ENCODE peak calls at places on chromosomes 3 and 15, in four cellular contexts. One of them, this sample, is unnamed.

GRCh38 chr3:169278092-169278491 is 385.4 kb downstream of the MECOM start:
- DNase-seq in WTC11: no peak
- DNase-seq in HepG2: no peak
- DNase-seq in K562: no peak
- DNase-seq in this sample: no peak

GRCh38 chr3:49411550-49411967 is 217 bp downstream of the RHOA start:
- DNase-seq in HepG2: peak
- DNase-seq in K562: peak
- DNase-seq in WTC11: peak
- DNase-seq in this sample: no peak

GRCh38 chr3:167057586-167057985 is 322.5 kb downstream of the ZBBX start:
- DNase-seq in WTC11: no peak
- DNase-seq in K562: no peak
- DNase-seq in HepG2: no peak
- DNase-seq in this sample: no peak

GRCh38 chr3:129256270-129256669 is 6.9 kb downstream of the COPG1 start:
- DNase-seq in WTC11: no peak
- DNase-seq in K562: no peak
- DNase-seq in HepG2: no peak
- DNase-seq in this sample: no peak

GRCh38 chr15:94749848-94750617 is 518.7 kb downstream of the MCTP2 start:
- DNase-seq in K562: no peak
- DNase-seq in HepG2: no peak
- DNase-seq in WTC11: no peak
- DNase-seq in this sample: no peak

GRCh38 chr15:62164500-62165028 is 521 bp downstream of the C2CD4B start:
- DNase-seq in HepG2: no peak
- DNase-seq in K562: no peak
- DNase-seq in WTC11: peak
- DNase-seq in this sample: no peak

GRCh38 chr15:58731756-58732535 is 17.6 kb downstream of the ADAM10 start:
- DNase-seq in WTC11: no peak
- DNase-seq in K562: peak
- DNase-seq in HepG2: no peak
- DNase-seq in this sample: no peak

GRCh38 chr3:171565671-171566070 is 105.5 kb upstream of the TNIK start:
- DNase-seq in WTC11: no peak
- DNase-seq in K562: no peak
- DNase-seq in HepG2: peak
- DNase-seq in this sample: no peak

GRCh38 chr15:84871428-84871985 is 13.0 kb upstream of the SLC28A1 start:
- DNase-seq in K562: no peak
- DNase-seq in WTC11: no peak
- DNase-seq in HepG2: no peak
- DNase-seq in this sample: no peak

GRCh38 chr15:85649372-85649771 is 145.4 kb downstream of the KLHL25 start:
- DNase-seq in K562: no peak
- DNase-seq in HepG2: peak
- DNase-seq in WTC11: no peak
- DNase-seq in this sample: no peak

GRCh38 chr15:66774001-66774814 is 72.2 kb downstream of the SMAD6 start:
- DNase-seq in HepG2: peak
- DNase-seq in WTC11: peak
- DNase-seq in K562: peak
- DNase-seq in this sample: no peak

GRCh38 chr3:65854606-65855304 is 184.0 kb downstream of the MAGI1 start:
- DNase-seq in HepG2: no peak
- DNase-seq in WTC11: no peak
- DNase-seq in K562: no peak
- DNase-seq in this sample: no peak

GRCh38 chr15:57281357-57281756 is 94.9 kb upstream of the CGNL1 start:
- DNase-seq in K562: no peak
- DNase-seq in WTC11: peak
- DNase-seq in HepG2: no peak
- DNase-seq in this sample: no peak

GRCh38 chr3:71114610-71115009 is 468.9 kb downstream of the FOXP1 start:
- DNase-seq in WTC11: no peak
- DNase-seq in HepG2: no peak
- DNase-seq in K562: no peak
- DNase-seq in this sample: no peak

GRCh38 chr15:88303455-88303854 is 46.9 kb upstream of the NTRK3 start:
- DNase-seq in WTC11: no peak
- DNase-seq in K562: no peak
- DNase-seq in HepG2: no peak
- DNase-seq in this sample: no peak

GRCh38 chr3:17158941-17159682 is 274.4 kb downstream of the PLCL2 start:
- DNase-seq in WTC11: no peak
- DNase-seq in K562: no peak
- DNase-seq in HepG2: no peak
- DNase-seq in this sample: no peak

GRCh38 chr3:172708905-172709775 is 1.7 kb downstream of the NCEH1 start:
- DNase-seq in WTC11: no peak
- DNase-seq in K562: no peak
- DNase-seq in HepG2: no peak
- DNase-seq in this sample: no peak

GRCh38 chr3:52402706-52403270 is 42.1 kb downstream of the SEMA3G start:
- DNase-seq in HepG2: no peak
- DNase-seq in WTC11: no peak
- DNase-seq in K562: no peak
- DNase-seq in this sample: no peak

GRCh38 chr15:58384667-58385066 is 47.1 kb upstream of the LIPC start:
- DNase-seq in HepG2: no peak
- DNase-seq in WTC11: no peak
- DNase-seq in K562: no peak
- DNase-seq in this sample: no peak

GRCh38 chr3:197877902-197878301 is 72.1 kb upstream of the RPL35A start:
- DNase-seq in K562: no peak
- DNase-seq in HepG2: no peak
- DNase-seq in WTC11: no peak
- DNase-seq in this sample: no peak

GRCh38 chr3:124919756-124920155 is 14.8 kb downstream of the MUC13 start:
- DNase-seq in K562: no peak
- DNase-seq in HepG2: peak
- DNase-seq in WTC11: no peak
- DNase-seq in this sample: no peak

GRCh38 chr15:100340721-100341661 is 784 bp downstream of the ADAMTS17 start:
- DNase-seq in WTC11: peak
- DNase-seq in K562: no peak
- DNase-seq in HepG2: no peak
- DNase-seq in this sample: no peak

GRCh38 chr3:48130321-48130881 is 57.8 kb downstream of the CDC25A start:
- DNase-seq in WTC11: no peak
- DNase-seq in HepG2: no peak
- DNase-seq in K562: no peak
- DNase-seq in this sample: no peak

GRCh38 chr15:67937153-67937761 is 97.4 kb upstream of the RNU6-1 start:
- DNase-seq in HepG2: no peak
- DNase-seq in K562: no peak
- DNase-seq in WTC11: no peak
- DNase-seq in this sample: no peak

GRCh38 chr15:82186748-82187415 is 75.7 kb downstream of the EFL1 start:
- DNase-seq in K562: no peak
- DNase-seq in HepG2: no peak
- DNase-seq in WTC11: no peak
- DNase-seq in this sample: peak

GRCh38 chr15:90872481-90873184 is 4.2 kb downstream of the FURIN start:
- DNase-seq in K562: peak
- DNase-seq in WTC11: no peak
- DNase-seq in HepG2: peak
- DNase-seq in this sample: no peak

GRCh38 chr15:75705854-75706681 is 6.6 kb downstream of the CSPG4 start:
- DNase-seq in K562: no peak
- DNase-seq in HepG2: no peak
- DNase-seq in WTC11: no peak
- DNase-seq in this sample: no peak

GRCh38 chr15:65306551-65306950 is 2.1 kb downstream of the RNU5B-1 start:
- DNase-seq in K562: no peak
- DNase-seq in WTC11: no peak
- DNase-seq in HepG2: no peak
- DNase-seq in this sample: no peak

GRCh38 chr3:186461141-186461540 is 83.0 kb downstream of the CRYGS start:
- DNase-seq in HepG2: no peak
- DNase-seq in WTC11: no peak
- DNase-seq in K562: peak
- DNase-seq in this sample: no peak

GRCh38 chr15:61459785-61460707 is 230.9 kb upstream of the RORA start:
- DNase-seq in K562: no peak
- DNase-seq in WTC11: no peak
- DNase-seq in HepG2: peak
- DNase-seq in this sample: no peak

DNA sequence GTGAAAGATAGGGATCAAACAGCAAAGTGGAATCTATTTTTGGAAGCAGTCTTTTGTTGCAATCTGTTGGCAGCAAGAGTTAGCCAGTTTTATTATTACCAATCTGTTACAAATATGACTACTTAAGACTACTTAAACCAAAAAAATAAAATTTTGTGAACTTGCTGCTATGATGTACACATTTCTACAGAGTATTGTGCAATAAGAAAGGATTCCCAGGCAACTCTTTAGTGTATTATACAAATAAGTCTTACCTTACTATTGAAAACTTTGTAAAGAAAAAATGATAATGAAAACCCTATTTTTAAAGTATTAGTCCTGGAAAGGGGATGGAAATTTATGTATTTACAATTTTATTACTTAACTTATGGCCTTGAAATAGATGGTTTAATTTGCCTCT is 44.7 kb downstream of the CADM2 start:
- DNase-seq in HepG2: no peak
- DNase-seq in K562: no peak
- DNase-seq in WTC11: no peak
- DNase-seq in this sample: no peak
- TF ChIP-seq CBFB in HepG2: no peak
- TF ChIP-seq CBFB in K562: no peak
- TF ChIP-seq CBFB in WTC11: no peak
- TF ChIP-seq CBFB in this sample: no peak

GRCh38 chr15:78003539-78004008 is 73.9 kb downstream of the TBC1D2B start:
- DNase-seq in K562: no peak
- DNase-seq in HepG2: no peak
- DNase-seq in WTC11: no peak
- DNase-seq in this sample: no peak
- TF ChIP-seq TCF7 in K562: no peak
- TF ChIP-seq TCF7 in HepG2: no peak
- TF ChIP-seq TCF7 in WTC11: no peak
- TF ChIP-seq TCF7 in this sample: no peak

GRCh38 chr3:22475665-22476064 is 724.7 kb upstream of the ZNF385D start:
- DNase-seq in HepG2: no peak
- DNase-seq in K562: no peak
- DNase-seq in WTC11: no peak
- DNase-seq in this sample: no peak
- TF ChIP-seq CBFB in HepG2: no peak
- TF ChIP-seq CBFB in K562: no peak
- TF ChIP-seq CBFB in WTC11: no peak
- TF ChIP-seq CBFB in this sample: no peak

GRCh38 chr3:46489406-46489805 is 8.4 kb upstream of the RTP3 start:
- DNase-seq in WTC11: no peak
- DNase-seq in HepG2: no peak
- DNase-seq in K562: no peak
- DNase-seq in this sample: no peak

GRCh38 chr3:46489875-46490274 is 7.9 kb upstream of the RTP3 start:
- DNase-seq in WTC11: no peak
- DNase-seq in K562: no peak
- DNase-seq in HepG2: no peak
- DNase-seq in this sample: no peak

GRCh38 chr3:46490338-46491084 is 7.3 kb upstream of the RTP3 start:
- DNase-seq in WTC11: no peak
- DNase-seq in K562: no peak
- DNase-seq in HepG2: no peak
- DNase-seq in this sample: no peak

GRCh38 chr3:46491089-46492070 is 6.4 kb upstream of the RTP3 start:
- DNase-seq in K562: no peak
- DNase-seq in HepG2: no peak
- DNase-seq in WTC11: no peak
- DNase-seq in this sample: no peak

DNA sequence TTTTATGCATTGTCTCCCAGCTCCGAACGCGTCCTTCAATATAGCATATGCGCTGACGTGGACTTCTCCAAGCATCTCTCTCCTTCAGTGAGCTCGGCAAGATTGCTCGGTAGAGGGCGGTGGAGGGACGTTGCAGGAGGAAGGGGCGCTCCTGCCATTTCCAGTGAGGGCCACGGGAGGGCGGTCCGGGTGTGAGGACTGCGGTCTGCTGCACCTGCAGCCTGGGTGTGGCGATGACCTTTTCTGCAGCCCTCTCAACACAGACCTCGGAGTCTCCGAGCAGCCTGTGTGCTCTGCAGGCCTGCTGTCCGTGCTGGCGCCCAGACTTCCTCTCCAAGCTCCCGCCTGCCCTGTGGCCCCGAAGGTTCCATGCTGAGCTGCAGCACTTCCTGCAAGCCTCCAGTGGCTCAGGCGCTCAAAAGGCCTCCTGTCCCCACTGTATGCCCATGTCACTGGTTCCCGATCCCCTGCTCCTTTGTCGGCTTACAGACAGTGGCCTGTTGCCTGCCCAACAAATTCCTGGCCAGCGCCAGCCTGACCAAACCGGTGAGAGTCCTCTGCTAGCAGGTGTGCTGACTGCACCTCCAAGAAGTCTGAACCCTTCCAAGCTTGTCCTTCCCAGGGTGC is 8.9 kb upstream of the RTP3 start:
- DNase-seq in WTC11: peak
- DNase-seq in K562: peak
- DNase-seq in HepG2: peak
- DNase-seq in this sample: peak
- TF ChIP-seq TCF7 in WTC11: no peak
- TF ChIP-seq TCF7 in K562: no peak
- TF ChIP-seq TCF7 in HepG2: no peak
- TF ChIP-seq TCF7 in this sample: no peak

DNA sequence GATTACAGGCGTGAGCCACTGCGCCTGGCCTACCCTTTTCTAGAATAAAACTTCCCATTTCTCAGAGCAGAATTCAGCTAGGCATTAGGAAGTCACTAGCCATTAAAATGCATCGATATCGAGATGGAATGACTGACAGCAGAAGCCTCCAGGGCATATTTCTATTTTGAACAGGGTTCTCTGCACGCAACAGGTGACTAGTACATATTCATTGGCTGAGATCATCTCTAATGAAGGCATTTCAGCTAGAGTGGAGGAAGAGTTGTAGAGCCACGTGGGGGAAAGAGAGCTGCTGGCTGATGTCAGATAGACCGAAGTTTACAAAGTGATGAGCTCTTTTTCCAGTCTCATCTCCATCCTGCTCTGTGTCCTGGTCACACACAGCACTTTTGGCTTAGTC is 7.5 kb downstream of the TMEM40 start:
- DNase-seq in K562: no peak
- DNase-seq in WTC11: no peak
- DNase-seq in HepG2: peak
- DNase-seq in this sample: no peak
- TF ChIP-seq CBFB in K562: no peak
- TF ChIP-seq CBFB in WTC11: no peak
- TF ChIP-seq CBFB in HepG2: no peak
- TF ChIP-seq CBFB in this sample: no peak

DNA sequence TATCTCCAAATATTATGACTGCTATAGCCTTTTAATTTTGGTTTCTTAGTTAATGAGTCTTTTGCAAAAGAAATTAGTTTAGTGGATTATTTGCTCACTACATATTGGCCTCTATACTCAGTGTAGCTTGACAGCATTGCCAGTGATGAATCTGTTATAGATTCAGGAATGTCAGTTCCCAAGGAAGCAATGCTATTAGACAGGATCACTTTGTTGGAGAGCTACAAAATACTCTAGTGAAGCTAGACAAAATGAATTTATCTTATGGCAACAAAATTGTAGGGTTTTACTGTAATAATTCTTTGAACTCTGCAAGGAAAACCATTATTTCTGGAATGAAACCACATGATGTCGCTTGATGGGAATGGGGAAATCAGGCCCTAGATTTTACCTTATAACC is 543.3 kb downstream of the SQOR start:
- DNase-seq in K562: no peak
- DNase-seq in WTC11: no peak
- DNase-seq in HepG2: no peak
- DNase-seq in this sample: no peak
- TF ChIP-seq TCF7 in K562: no peak
- TF ChIP-seq TCF7 in WTC11: no peak
- TF ChIP-seq TCF7 in HepG2: no peak
- TF ChIP-seq TCF7 in this sample: no peak

This sample was measured in GM12878.